ENCODE peak calls at places on chromosomes 2 and 18, in ten cellular contexts. W, E, I, Q, R, X, J, S, A and P are unnamed samples.

GRCh38 chr2:38380397-38381130 is 3.5 kb upstream of the ATL2 start:
- DNase-seq in Q (no peak), W (no peak), R (no peak), E (no peak), J (no peak), A (peak), X (no peak), S (no peak), I (no peak), P (no peak)

GRCh38 chr18:77077401-77077800 is 55.2 kb downstream of the MBP start:
- DNase-seq in J (no peak), I (no peak), A (no peak), E (no peak), R (no peak), W (no peak), Q (no peak), S (no peak), X (no peak), P (no peak)

GRCh38 chr2:83842421-83842820 is 616.7 kb downstream of the SUCLG1 start:
- DNase-seq in R (no peak), E (no peak), Q (no peak), J (no peak), I (no peak), X (no peak), S (no peak), A (no peak), W (no peak), P (no peak)

GRCh38 chr18:59993560-59993959 is 93.8 kb downstream of the PMAIP1 start:
- DNase-seq in I (no peak), W (no peak), Q (no peak), R (no peak), A (no peak), S (no peak), X (no peak), E (no peak), J (no peak), P (no peak)

GRCh38 chr2:126796931-126797621 is 101.6 kb upstream of the TEX51 start:
- DNase-seq in R (no peak), A (no peak), I (no peak), S (no peak), Q (no peak), W (no peak), E (no peak), X (no peak), J (no peak), P (no peak)

GRCh38 chr18:29034113-29034856 is 857.4 kb upstream of the CDH2 start:
- DNase-seq in Q (peak), S (no peak), E (no peak), R (no peak), I (no peak), W (no peak), X (no peak), J (no peak), A (peak), P (no peak)

GRCh38 chr2:144350151-144350802 is 169.6 kb downstream of the ZEB2 start:
- DNase-seq in S (no peak), E (no peak), X (no peak), Q (no peak), A (peak), W (no peak), I (peak), J (peak), R (no peak), P (no peak)

GRCh38 chr2:111618577-111618930 is 265.4 kb downstream of the ANAPC1 start:
- DNase-seq in X (no peak), E (no peak), J (peak), S (no peak), Q (no peak), W (no peak), A (no peak), I (no peak), R (no peak), P (no peak)

GRCh38 chr2:165582863-165583506 is 113.5 kb downstream of the CSRNP3 start:
- DNase-seq in Q (no peak), W (no peak), X (no peak), I (no peak), E (no peak), R (no peak), S (no peak), A (no peak), J (no peak), P (no peak)

GRCh38 chr2:100603414-100603813 is 40.6 kb downstream of the PDCL3 start:
- DNase-seq in R (no peak), W (no peak), E (no peak), S (no peak), J (no peak), X (no peak), A (no peak), Q (no peak), I (no peak), P (no peak)

GRCh38 chr2:143686585-143687164 is 557.5 kb downstream of the ARHGAP15 start:
- DNase-seq in S (no peak), W (no peak), A (peak), E (no peak), R (peak), X (no peak), Q (peak), I (peak), J (peak), P (no peak)

DNA sequence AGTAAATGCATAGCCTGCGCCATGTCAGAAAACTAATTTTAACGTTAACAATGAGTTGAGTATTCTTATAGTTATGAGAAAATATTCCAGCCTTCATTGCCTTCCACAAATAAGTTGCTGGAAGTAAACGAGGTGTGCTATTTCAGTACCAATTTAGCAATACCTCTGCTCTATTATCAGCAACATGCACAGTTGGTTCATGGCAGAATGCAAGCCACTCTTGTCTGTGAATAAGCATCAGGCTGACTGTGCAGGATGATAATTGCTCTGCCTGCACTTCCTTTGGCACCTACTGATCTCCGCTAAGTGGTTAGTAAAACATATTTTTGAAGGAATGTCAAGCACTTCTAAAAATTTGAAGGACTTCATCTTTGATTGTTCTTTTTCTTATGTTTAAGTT is 261.9 kb upstream of the SIX3 start:
- DNase-seq in A (no peak), R (no peak), J (no peak), I (no peak), W (no peak), Q (no peak), E (no peak), S (no peak), X (no peak), P (no peak)
- TF ChIP-seq CTCF in A (no peak), R (no peak), J (no peak), I (no peak), W (no peak), Q (no peak), E (no peak), S (no peak), X (no peak), P (no peak)

GRCh38 chr2:120949027-120949956 is 213.6 kb downstream of the GLI2 start:
- DNase-seq in W (no peak), Q (no peak), S (no peak), E (no peak), R (no peak), I (peak), X (peak), J (no peak), A (peak), P (no peak)

GRCh38 chr2:120948662-120949011 is 213.0 kb downstream of the GLI2 start:
- DNase-seq in X (peak), S (no peak), J (no peak), A (no peak), W (no peak), Q (no peak), E (peak), I (no peak), R (no peak), P (no peak)

GRCh38 chr2:120947327-120947726 is 211.7 kb downstream of the GLI2 start:
- DNase-seq in E (no peak), J (no peak), S (no peak), X (no peak), Q (no peak), R (no peak), W (no peak), A (no peak), I (no peak), P (no peak)

GRCh38 chr2:120949957-120950590 is 214.4 kb downstream of the GLI2 start:
- DNase-seq in W (no peak), Q (no peak), E (no peak), A (no peak), J (peak), I (no peak), X (no peak), S (no peak), R (no peak), P (no peak)

DNA sequence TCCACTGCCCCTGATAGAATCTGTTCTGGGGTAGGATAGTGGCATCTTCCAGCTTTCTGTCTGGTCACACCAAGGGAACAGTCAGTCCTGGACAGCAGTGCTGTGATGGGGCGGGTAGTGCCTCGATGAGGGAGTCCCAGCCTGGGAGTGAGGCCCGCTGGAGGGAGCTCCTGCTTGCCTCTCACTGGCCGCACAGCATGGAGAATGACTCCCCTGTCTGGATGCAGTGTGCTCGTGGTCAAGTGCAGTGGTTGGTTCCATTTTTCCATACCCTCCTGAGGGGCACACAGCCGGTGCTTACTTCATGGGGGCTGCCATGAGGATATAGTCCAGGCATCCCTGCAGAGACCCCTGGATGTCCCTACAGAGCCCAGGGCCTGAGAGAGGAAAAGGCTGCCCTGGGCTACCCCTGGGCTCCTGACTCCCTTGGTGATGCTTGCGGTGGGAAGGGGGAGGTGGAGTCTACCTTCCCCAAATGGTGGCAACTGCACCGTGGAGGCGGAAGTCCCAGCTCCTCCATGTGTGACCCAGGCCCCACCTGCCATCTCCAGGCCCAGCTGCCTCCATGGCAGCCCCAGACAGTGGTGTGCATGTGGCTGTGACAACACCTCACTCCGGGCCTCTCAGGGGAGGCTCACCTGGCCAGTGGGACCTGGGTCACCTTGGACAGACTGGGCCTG is 212.5 kb downstream of the GLI2 start:
- DNase-seq in E (no peak), I (no peak), Q (no peak), J (no peak), R (no peak), X (no peak), S (no peak), A (no peak), W (no peak), P (no peak)
- TF ChIP-seq CTCF in E (no peak), I (no peak), Q (no peak), J (no peak), R (no peak), X (no peak), S (no peak), A (no peak), W (no peak), P (no peak)

DNA sequence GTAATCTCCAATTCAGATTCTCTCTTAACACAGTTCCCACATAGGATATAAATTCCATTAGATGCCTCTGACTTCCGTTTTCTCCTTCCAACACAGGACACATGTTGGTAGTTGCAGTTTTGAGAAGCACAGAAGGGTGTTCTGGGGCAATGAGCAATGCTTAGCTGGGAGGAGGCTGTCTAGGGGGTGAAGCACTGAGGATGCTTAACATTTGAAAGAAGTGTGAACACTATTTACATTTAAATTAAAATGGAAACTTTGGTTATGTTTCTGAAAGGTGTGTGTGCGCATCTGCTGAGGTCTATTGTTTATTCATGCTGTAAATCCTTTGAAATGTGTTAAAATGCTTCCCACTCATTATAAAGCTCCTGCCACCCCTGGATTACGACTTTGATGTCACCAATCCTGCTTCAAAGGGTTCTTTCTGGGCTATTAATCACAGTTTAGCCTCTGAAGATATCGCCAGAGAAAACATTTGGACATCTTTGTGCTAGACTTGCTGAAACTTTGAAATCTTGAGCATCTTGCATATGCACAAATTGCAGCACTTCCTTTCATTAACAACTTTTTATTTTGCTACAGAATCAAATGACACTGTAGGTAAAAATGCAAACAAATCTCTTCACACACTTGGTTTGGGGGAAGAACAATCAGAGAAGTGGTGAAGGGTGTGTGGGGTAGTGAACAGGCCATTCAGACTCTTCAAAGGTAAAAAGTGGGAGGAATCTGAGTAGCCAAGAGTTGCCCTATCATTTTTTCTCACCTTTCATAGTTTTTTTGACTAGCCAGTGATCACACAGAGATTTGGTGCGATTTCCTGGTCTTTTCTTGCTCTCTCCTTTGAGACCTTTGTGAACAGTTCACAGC is 258.4 kb downstream of the MYO3B start:
- DNase-seq in X (no peak), R (no peak), S (no peak), I (peak), J (no peak), E (no peak), A (no peak), Q (no peak), W (no peak), P (no peak)
- TF ChIP-seq CTCF in X (no peak), R (no peak), S (no peak), I (no peak), J (no peak), E (no peak), A (no peak), Q (no peak), W (no peak), P (no peak)

GRCh38 chr2:46643493-46643892 is 164.1 kb downstream of the TMEM247 start:
- DNase-seq in X (no peak), A (no peak), E (no peak), W (no peak), J (no peak), I (no peak), R (no peak), S (no peak), Q (no peak), P (no peak)
- TF ChIP-seq CTCF in X (no peak), A (peak), E (no peak), W (no peak), J (peak), I (peak), R (peak), S (no peak), Q (no peak), P (no peak)

DNA sequence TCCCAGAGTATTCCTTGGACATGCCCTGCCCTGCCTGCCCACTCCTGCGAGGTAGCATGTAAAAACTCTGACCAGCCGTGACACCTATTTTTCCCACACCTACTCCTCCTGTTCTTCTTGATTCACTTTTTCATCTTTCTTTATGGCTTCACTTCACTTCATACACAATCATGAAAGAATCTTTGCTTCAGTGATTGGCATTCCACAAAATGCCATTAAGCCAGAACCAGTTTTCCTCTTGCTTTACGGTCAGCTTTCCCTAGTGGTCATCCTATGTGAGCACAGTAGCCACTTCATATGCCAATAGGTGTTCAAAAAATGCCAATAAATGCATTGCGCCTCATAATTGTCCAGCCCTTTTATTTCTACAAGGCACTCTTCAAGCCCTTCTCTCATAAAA is 42.5 kb upstream of the SETBP1 start:
- DNase-seq in E (no peak), A (no peak), W (no peak), I (no peak), R (no peak), X (no peak), Q (no peak), J (no peak), S (no peak), P (no peak)
- TF ChIP-seq CTCF in E (no peak), A (no peak), W (no peak), I (no peak), R (no peak), X (no peak), Q (no peak), J (no peak), S (no peak), P (no peak)

GRCh38 chr2:58336416-58336815 is 95.3 kb upstream of the FANCL start:
- DNase-seq in Q (no peak), I (peak), X (no peak), A (peak), R (no peak), J (no peak), W (no peak), E (no peak), S (no peak), P (no peak)

GRCh38 chr2:58339548-58340243 is 98.6 kb upstream of the FANCL start:
- DNase-seq in E (no peak), Q (no peak), S (no peak), R (no peak), I (no peak), J (no peak), X (no peak), A (no peak), W (no peak), P (no peak)

GRCh38 chr2:58341047-58341446 is 99.9 kb upstream of the FANCL start:
- DNase-seq in X (no peak), I (peak), W (no peak), S (peak), J (no peak), R (no peak), A (no peak), E (no peak), Q (no peak), P (no peak)
- TF ChIP-seq CTCF in X (no peak), I (peak), W (no peak), S (no peak), J (no peak), R (no peak), A (no peak), E (no peak), Q (no peak), P (no peak)

GRCh38 chr2:105522645-105523044 is 123.8 kb upstream of the FHL2 start:
- DNase-seq in W (no peak), R (no peak), I (no peak), Q (no peak), A (no peak), E (no peak), J (no peak), X (no peak), S (no peak), P (no peak)

GRCh38 chr2:105518897-105519296 is 120.0 kb upstream of the FHL2 start:
- DNase-seq in R (no peak), S (no peak), W (no peak), E (no peak), I (no peak), X (no peak), J (no peak), Q (no peak), A (no peak), P (no peak)

GRCh38 chr2:105521616-105522015 is 122.8 kb upstream of the FHL2 start:
- DNase-seq in Q (no peak), W (no peak), R (no peak), S (no peak), X (no peak), E (no peak), A (no peak), J (no peak), I (no peak), P (no peak)

GRCh38 chr2:105519516-105519915 is 120.7 kb upstream of the FHL2 start:
- DNase-seq in J (peak), I (no peak), X (no peak), E (no peak), A (no peak), W (no peak), Q (no peak), S (no peak), R (no peak), P (no peak)

GRCh38 chr2:105521176-105521575 is 122.3 kb upstream of the FHL2 start:
- DNase-seq in W (no peak), A (peak), E (no peak), Q (peak), X (no peak), S (no peak), I (peak), J (peak), R (no peak), P (no peak)
- TF ChIP-seq CTCF in W (peak), A (peak), E (peak), Q (peak), X (peak), S (peak), I (peak), J (peak), R (peak), P (peak)